ENCODE peak calls at places on chromosome 2, in five cellular contexts. J is SW480, Z is AG08396, V is AG09319, F is sciatic nerve. B is an unnamed sample.

GRCh38 chr2:17429130-17429529 is 89.1 kb downstream of the RAD51AP2 start:
- DNase-seq in F (no peak), Z (peak; percentile 3), J (no peak), V (no peak), B (no peak)

GRCh38 chr2:207767461-207768167 is 2.1 kb downstream of the FZD5 start:
- DNase-seq in F (peak; percentile 64), J (no peak), Z (no peak), V (no peak), B (no peak)

GRCh38 chr2:120436460-120436739 is 90.5 kb downstream of the INHBB start:
- DNase-seq in V (no peak), F (no peak), Z (no peak), J (no peak), B (no peak)

GRCh38 chr2:202566286-202566685 is 68.5 kb upstream of the FAM117B start:
- DNase-seq in J (no peak), V (no peak), Z (no peak), F (no peak), B (no peak)

GRCh38 chr2:227154976-227155375 is 9.0 kb downstream of the COL4A4 start:
- DNase-seq in J (no peak), F (no peak), V (no peak), Z (no peak), B (no peak)

GRCh38 chr2:215377283-215377682 is 58.6 kb downstream of the FN1 start:
- DNase-seq in J (no peak), F (no peak), Z (no peak), V (no peak), B (no peak)

GRCh38 chr2:201070966-201071304 is 536 bp downstream of the HYCC2 start:
- DNase-seq in Z (peak; percentile 18), V (no peak), J (peak; percentile 27), F (no peak), B (no peak)

GRCh38 chr2:148279216-148279615 is 258.3 kb downstream of the MBD5 start:
- DNase-seq in Z (no peak), J (no peak), V (no peak), F (no peak), B (no peak)

GRCh38 chr2:152189622-152190495 is 14.3 kb upstream of the STAM2 start:
- DNase-seq in F (no peak), Z (peak; percentile 57), J (peak; percentile 61), V (peak; percentile 30), B (no peak)

GRCh38 chr2:16537347-16537746 is 128.3 kb downstream of the CYRIA start:
- DNase-seq in J (peak; percentile 11), Z (no peak), V (no peak), F (no peak), B (no peak)

GRCh38 chr2:133287709-133288108 is 280.6 kb downstream of the NCKAP5 start:
- DNase-seq in V (peak; percentile 38), J (no peak), F (no peak), Z (peak; percentile 62), B (no peak)

GRCh38 chr2:186516396-186516795 is 30.3 kb downstream of the ZC3H15 start:
- DNase-seq in V (no peak), J (no peak), F (no peak), Z (no peak), B (no peak)

GRCh38 chr2:57510704-57511103 is 535.9 kb upstream of the VRK2 start:
- DNase-seq in V (no peak), F (no peak), J (no peak), Z (no peak), B (no peak)

GRCh38 chr2:37366773-37367172 is 22.3 kb downstream of the QPCT start:
- DNase-seq in Z (no peak), J (peak; percentile 54), V (no peak), F (no peak), B (no peak)

GRCh38 chr2:88307817-88308216 is 137.7 kb downstream of the THNSL2 start:
- DNase-seq in V (no peak), F (no peak), J (peak; percentile 39), Z (no peak), B (no peak)

GRCh38 chr2:242085941-242086621 is 216.6 kb downstream of the RTP5 start:
- DNase-seq in Z (no peak), F (no peak), J (peak; percentile 2), V (no peak), B (no peak)

GRCh38 chr2:75540994-75541393 is 19.7 kb downstream of the EVA1A start:
- DNase-seq in V (no peak), F (no peak), J (no peak), Z (no peak), B (no peak)

GRCh38 chr2:134999536-134999935 is 47.7 kb downstream of the MAP3K19 start:
- DNase-seq in Z (no peak), J (no peak), F (no peak), V (no peak), B (no peak)

GRCh38 chr2:115939902-115940301 is 1497.5 kb downstream of the DPP10 start:
- DNase-seq in J (no peak), V (no peak), F (no peak), Z (no peak), B (no peak)

GRCh38 chr2:224909885-224910517 is 132.3 kb downstream of the DOCK10 start:
- DNase-seq in F (peak; percentile 83), J (no peak), Z (peak; percentile 78), V (peak; percentile 82), B (no peak)

GRCh38 chr2:33342705-33343104 is 133.7 kb upstream of the RASGRP3 start:
- DNase-seq in Z (no peak), F (no peak), V (no peak), J (no peak), B (no peak)

GRCh38 chr2:96260404-96261260 is 5.2 kb downstream of the TMEM127 start:
- DNase-seq in Z (peak; percentile 87), J (peak; percentile 97), F (no peak), V (peak; percentile 80), B (no peak)

GRCh38 chr2:112185131-112185530 is 46.9 kb downstream of the FBLN7 start:
- DNase-seq in V (no peak), F (peak; percentile 17), J (no peak), Z (no peak), B (no peak)

GRCh38 chr2:149463328-149464002 is 124.1 kb downstream of the MMADHC start:
- DNase-seq in F (no peak), J (no peak), V (no peak), Z (no peak), B (no peak)

GRCh38 chr2:128321784-128322650 is 3.3 kb upstream of the HS6ST1 start:
- DNase-seq in F (peak; percentile 91), Z (peak; percentile 95), V (peak; percentile 57), J (peak; percentile 68), B (peak; percentile 69)

GRCh38 chr2:217919781-217920351 is 82.9 kb downstream of the TNS1 start:
- DNase-seq in J (no peak), F (no peak), Z (peak; percentile 66), V (no peak), B (no peak)

GRCh38 chr2:113992090-113992489 is 102.2 kb downstream of the ACTR3 start:
- DNase-seq in J (no peak), Z (no peak), V (no peak), F (no peak), B (no peak)

GRCh38 chr2:24313744-24314632 is 46.3 kb downstream of the ITSN2 start:
- DNase-seq in V (no peak), F (no peak), J (no peak), Z (no peak), B (no peak)

GRCh38 chr2:81194176-81194575 is 889.6 kb upstream of the LRRTM1 start:
- DNase-seq in Z (no peak), F (no peak), J (no peak), V (no peak), B (no peak)

GRCh38 chr2:74882299-74882687 is 48.4 kb downstream of the HK2 start:
- DNase-seq in Z (no peak), J (no peak), F (no peak), V (no peak), B (no peak)

GRCh38 chr2:95316466-95317122 is 19.4 kb downstream of the KCNIP3 start:
- DNase-seq in F (no peak), Z (peak; percentile 63), V (no peak), J (no peak), B (no peak)

GRCh38 chr2:235170536-235171510 is 219.0 kb downstream of the SH3BP4 start:
- DNase-seq in V (peak; percentile 46), Z (peak; percentile 65), J (peak; percentile 64), F (no peak), B (no peak)

GRCh38 chr2:84676295-84676694 is 160.0 kb downstream of the DNAH6 start:
- DNase-seq in V (peak; percentile 35), J (no peak), Z (peak; percentile 28), F (no peak), B (no peak)

GRCh38 chr2:166239548-166239947 is 111.7 kb upstream of the SCN1A start:
- DNase-seq in F (no peak), J (no peak), Z (peak; percentile 63), V (no peak), B (no peak)